ENCODE peak calls at places on chromosome 22, in ten cellular contexts. One of them, this sample, is unnamed.

GRCh38 chr22:44172370-44173108 is 8.2 kb upstream of the PARVG start:
- DNase-seq in A549: no peak
- DNase-seq in left ventricle myocardium inferior: peak
- DNase-seq in tibial nerve: peak
- DNase-seq in heart right ventricle: peak
- DNase-seq in OCI-LY7: no peak
- DNase-seq in HCT116: no peak
- DNase-seq in cardiac muscle cell: no peak
- DNase-seq in DND-41: no peak
- DNase-seq in Calu3: no peak
- DNase-seq in this sample: no peak

GRCh38 chr22:34866501-34867171 is 199.3 kb upstream of the ISX start:
- DNase-seq in A549: no peak
- DNase-seq in left ventricle myocardium inferior: no peak
- DNase-seq in tibial nerve: no peak
- DNase-seq in heart right ventricle: no peak
- DNase-seq in OCI-LY7: no peak
- DNase-seq in HCT116: no peak
- DNase-seq in cardiac muscle cell: no peak
- DNase-seq in DND-41: no peak
- DNase-seq in Calu3: no peak
- DNase-seq in this sample: no peak

GRCh38 chr22:24156146-24156914 is 25.0 kb upstream of the SUSD2 start:
- DNase-seq in A549: no peak
- DNase-seq in left ventricle myocardium inferior: peak
- DNase-seq in tibial nerve: no peak
- DNase-seq in heart right ventricle: no peak
- DNase-seq in OCI-LY7: peak
- DNase-seq in HCT116: no peak
- DNase-seq in cardiac muscle cell: peak
- DNase-seq in DND-41: peak
- DNase-seq in Calu3: peak
- DNase-seq in this sample: no peak

GRCh38 chr22:44201556-44202129 is 20.9 kb downstream of the PARVG start:
- DNase-seq in A549: no peak
- DNase-seq in left ventricle myocardium inferior: no peak
- DNase-seq in tibial nerve: no peak
- DNase-seq in heart right ventricle: peak
- DNase-seq in OCI-LY7: no peak
- DNase-seq in HCT116: no peak
- DNase-seq in cardiac muscle cell: no peak
- DNase-seq in DND-41: no peak
- DNase-seq in Calu3: no peak
- DNase-seq in this sample: no peak

GRCh38 chr22:45336971-45337431 is 27.3 kb downstream of the FAM118A start:
- DNase-seq in A549: no peak
- DNase-seq in left ventricle myocardium inferior: peak
- DNase-seq in tibial nerve: peak
- DNase-seq in heart right ventricle: peak
- DNase-seq in OCI-LY7: no peak
- DNase-seq in HCT116: no peak
- DNase-seq in cardiac muscle cell: peak
- DNase-seq in DND-41: no peak
- DNase-seq in Calu3: no peak
- DNase-seq in this sample: no peak

GRCh38 chr22:20429254-20430100 is 8.1 kb downstream of the SCARF2 start:
- DNase-seq in A549: no peak
- DNase-seq in left ventricle myocardium inferior: peak
- DNase-seq in tibial nerve: no peak
- DNase-seq in heart right ventricle: peak
- DNase-seq in OCI-LY7: peak
- DNase-seq in HCT116: no peak
- DNase-seq in cardiac muscle cell: no peak
- DNase-seq in DND-41: peak
- DNase-seq in Calu3: peak
- DNase-seq in this sample: no peak

GRCh38 chr22:45529966-45530575 is 27.4 kb downstream of the FBLN1 start:
- DNase-seq in A549: no peak
- DNase-seq in left ventricle myocardium inferior: no peak
- DNase-seq in tibial nerve: no peak
- DNase-seq in heart right ventricle: no peak
- DNase-seq in OCI-LY7: no peak
- DNase-seq in HCT116: no peak
- DNase-seq in cardiac muscle cell: no peak
- DNase-seq in DND-41: no peak
- DNase-seq in Calu3: no peak
- DNase-seq in this sample: no peak

GRCh38 chr22:39940757-39941305 is 19.4 kb upstream of the TMA7B start:
- DNase-seq in A549: no peak
- DNase-seq in left ventricle myocardium inferior: no peak
- DNase-seq in tibial nerve: no peak
- DNase-seq in heart right ventricle: no peak
- DNase-seq in OCI-LY7: peak
- DNase-seq in HCT116: no peak
- DNase-seq in cardiac muscle cell: no peak
- DNase-seq in DND-41: no peak
- DNase-seq in Calu3: no peak
- DNase-seq in this sample: no peak

GRCh38 chr22:20121856-20122415 is 4.9 kb upstream of the TRMT2A start:
- DNase-seq in A549: no peak
- DNase-seq in left ventricle myocardium inferior: no peak
- DNase-seq in tibial nerve: no peak
- DNase-seq in heart right ventricle: no peak
- DNase-seq in OCI-LY7: no peak
- DNase-seq in HCT116: no peak
- DNase-seq in cardiac muscle cell: no peak
- DNase-seq in DND-41: no peak
- DNase-seq in Calu3: no peak
- DNase-seq in this sample: no peak

GRCh38 chr22:24968066-24968561 is 15.6 kb downstream of the KIAA1671 start:
- DNase-seq in A549: no peak
- DNase-seq in left ventricle myocardium inferior: no peak
- DNase-seq in tibial nerve: no peak
- DNase-seq in heart right ventricle: peak
- DNase-seq in OCI-LY7: no peak
- DNase-seq in HCT116: peak
- DNase-seq in cardiac muscle cell: no peak
- DNase-seq in DND-41: no peak
- DNase-seq in Calu3: no peak
- DNase-seq in this sample: no peak

GRCh38 chr22:20154602-20155183 is 3.8 kb upstream of the CCDC188 start:
- DNase-seq in A549: no peak
- DNase-seq in left ventricle myocardium inferior: no peak
- DNase-seq in tibial nerve: no peak
- DNase-seq in heart right ventricle: no peak
- DNase-seq in OCI-LY7: no peak
- DNase-seq in HCT116: no peak
- DNase-seq in cardiac muscle cell: no peak
- DNase-seq in DND-41: no peak
- DNase-seq in Calu3: no peak
- DNase-seq in this sample: no peak

GRCh38 chr22:36352775-36353507 is 34.8 kb downstream of the MYH9 start:
- DNase-seq in A549: peak
- DNase-seq in left ventricle myocardium inferior: peak
- DNase-seq in tibial nerve: peak
- DNase-seq in heart right ventricle: peak
- DNase-seq in OCI-LY7: no peak
- DNase-seq in HCT116: no peak
- DNase-seq in cardiac muscle cell: peak
- DNase-seq in DND-41: no peak
- DNase-seq in Calu3: peak
- DNase-seq in this sample: no peak
- TF ChIP-seq CTCF in A549: no peak
- TF ChIP-seq CTCF in left ventricle myocardium inferior: no peak
- TF ChIP-seq CTCF in tibial nerve: peak
- TF ChIP-seq CTCF in heart right ventricle: no peak
- TF ChIP-seq CTCF in OCI-LY7: no peak
- TF ChIP-seq CTCF in HCT116: no peak
- TF ChIP-seq CTCF in cardiac muscle cell: no peak
- TF ChIP-seq CTCF in DND-41: no peak
- TF ChIP-seq CTCF in Calu3: no peak
- TF ChIP-seq CTCF in this sample: no peak

GRCh38 chr22:32517488-32517887 is 42.9 kb downstream of the FBXO7 start:
- DNase-seq in A549: no peak
- DNase-seq in left ventricle myocardium inferior: no peak
- DNase-seq in tibial nerve: no peak
- DNase-seq in heart right ventricle: no peak
- DNase-seq in OCI-LY7: no peak
- DNase-seq in HCT116: no peak
- DNase-seq in cardiac muscle cell: no peak
- DNase-seq in DND-41: no peak
- DNase-seq in Calu3: no peak
- DNase-seq in this sample: no peak

GRCh38 chr22:32517921-32518320 is 43.3 kb downstream of the FBXO7 start:
- DNase-seq in A549: no peak
- DNase-seq in left ventricle myocardium inferior: no peak
- DNase-seq in tibial nerve: no peak
- DNase-seq in heart right ventricle: no peak
- DNase-seq in OCI-LY7: no peak
- DNase-seq in HCT116: no peak
- DNase-seq in cardiac muscle cell: no peak
- DNase-seq in DND-41: no peak
- DNase-seq in Calu3: no peak
- DNase-seq in this sample: no peak

GRCh38 chr22:32520612-32521011 is 46.0 kb downstream of the FBXO7 start:
- DNase-seq in A549: no peak
- DNase-seq in left ventricle myocardium inferior: no peak
- DNase-seq in tibial nerve: no peak
- DNase-seq in heart right ventricle: no peak
- DNase-seq in OCI-LY7: no peak
- DNase-seq in HCT116: no peak
- DNase-seq in cardiac muscle cell: no peak
- DNase-seq in DND-41: no peak
- DNase-seq in Calu3: no peak
- DNase-seq in this sample: no peak

GRCh38 chr22:32518351-32518750 is 43.7 kb downstream of the FBXO7 start:
- DNase-seq in A549: no peak
- DNase-seq in left ventricle myocardium inferior: no peak
- DNase-seq in tibial nerve: no peak
- DNase-seq in heart right ventricle: no peak
- DNase-seq in OCI-LY7: no peak
- DNase-seq in HCT116: no peak
- DNase-seq in cardiac muscle cell: no peak
- DNase-seq in DND-41: no peak
- DNase-seq in Calu3: no peak
- DNase-seq in this sample: no peak

GRCh38 chr22:32518848-32519247 is 44.2 kb downstream of the FBXO7 start:
- DNase-seq in A549: peak
- DNase-seq in left ventricle myocardium inferior: no peak
- DNase-seq in tibial nerve: no peak
- DNase-seq in heart right ventricle: no peak
- DNase-seq in OCI-LY7: peak
- DNase-seq in HCT116: peak
- DNase-seq in cardiac muscle cell: no peak
- DNase-seq in DND-41: no peak
- DNase-seq in Calu3: no peak
- DNase-seq in this sample: no peak
- TF ChIP-seq CTCF in A549: peak
- TF ChIP-seq CTCF in left ventricle myocardium inferior: no peak
- TF ChIP-seq CTCF in tibial nerve: no peak
- TF ChIP-seq CTCF in heart right ventricle: no peak
- TF ChIP-seq CTCF in OCI-LY7: peak
- TF ChIP-seq CTCF in HCT116: peak
- TF ChIP-seq CTCF in cardiac muscle cell: peak
- TF ChIP-seq CTCF in DND-41: peak
- TF ChIP-seq CTCF in Calu3: peak
- TF ChIP-seq CTCF in this sample: no peak

GRCh38 chr22:32698926-32699619 is 102.4 kb upstream of the TIMP3 start:
- DNase-seq in A549: no peak
- DNase-seq in left ventricle myocardium inferior: peak
- DNase-seq in tibial nerve: peak
- DNase-seq in heart right ventricle: peak
- DNase-seq in OCI-LY7: no peak
- DNase-seq in HCT116: no peak
- DNase-seq in cardiac muscle cell: peak
- DNase-seq in DND-41: no peak
- DNase-seq in Calu3: no peak
- DNase-seq in this sample: no peak

GRCh38 chr22:32697331-32697995 is 104.0 kb upstream of the TIMP3 start:
- DNase-seq in A549: no peak
- DNase-seq in left ventricle myocardium inferior: no peak
- DNase-seq in tibial nerve: no peak
- DNase-seq in heart right ventricle: no peak
- DNase-seq in OCI-LY7: no peak
- DNase-seq in HCT116: no peak
- DNase-seq in cardiac muscle cell: peak
- DNase-seq in DND-41: no peak
- DNase-seq in Calu3: no peak
- DNase-seq in this sample: no peak

GRCh38 chr22:32695451-32695891 is 106.0 kb upstream of the TIMP3 start:
- DNase-seq in A549: peak
- DNase-seq in left ventricle myocardium inferior: no peak
- DNase-seq in tibial nerve: no peak
- DNase-seq in heart right ventricle: no peak
- DNase-seq in OCI-LY7: no peak
- DNase-seq in HCT116: peak
- DNase-seq in cardiac muscle cell: peak
- DNase-seq in DND-41: no peak
- DNase-seq in Calu3: peak
- DNase-seq in this sample: no peak

GRCh38 chr22:32696089-32696488 is 105.4 kb upstream of the TIMP3 start:
- DNase-seq in A549: no peak
- DNase-seq in left ventricle myocardium inferior: no peak
- DNase-seq in tibial nerve: no peak
- DNase-seq in heart right ventricle: no peak
- DNase-seq in OCI-LY7: no peak
- DNase-seq in HCT116: no peak
- DNase-seq in cardiac muscle cell: no peak
- DNase-seq in DND-41: no peak
- DNase-seq in Calu3: no peak
- DNase-seq in this sample: no peak

DNA sequence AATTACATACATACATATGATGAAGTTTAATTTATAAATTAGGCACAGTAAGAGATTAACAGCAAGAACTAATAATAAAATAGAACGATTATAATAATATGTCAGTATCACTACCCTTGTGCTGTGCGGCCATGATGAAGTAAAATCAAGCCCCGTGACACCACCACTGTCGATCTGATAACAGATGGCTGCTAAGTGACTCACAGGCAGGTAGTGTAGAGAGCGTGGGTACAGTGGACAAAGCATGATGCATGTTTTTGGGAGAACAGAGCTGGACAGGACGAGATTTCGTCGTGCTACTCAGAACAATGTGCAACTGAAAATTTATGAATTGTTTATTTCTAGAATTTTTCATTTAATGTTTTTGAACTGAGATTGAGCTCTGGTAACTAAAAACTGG is 108.4 kb upstream of the TIMP3 start:
- DNase-seq in A549: no peak
- DNase-seq in left ventricle myocardium inferior: no peak
- DNase-seq in tibial nerve: no peak
- DNase-seq in heart right ventricle: no peak
- DNase-seq in OCI-LY7: no peak
- DNase-seq in HCT116: no peak
- DNase-seq in cardiac muscle cell: no peak
- DNase-seq in DND-41: no peak
- DNase-seq in Calu3: peak
- DNase-seq in this sample: no peak
- TF ChIP-seq CTCF in A549: no peak
- TF ChIP-seq CTCF in left ventricle myocardium inferior: no peak
- TF ChIP-seq CTCF in tibial nerve: no peak
- TF ChIP-seq CTCF in heart right ventricle: no peak
- TF ChIP-seq CTCF in OCI-LY7: no peak
- TF ChIP-seq CTCF in HCT116: no peak
- TF ChIP-seq CTCF in cardiac muscle cell: no peak
- TF ChIP-seq CTCF in DND-41: no peak
- TF ChIP-seq CTCF in Calu3: no peak
- TF ChIP-seq CTCF in this sample: no peak

GRCh38 chr22:37420656-37421467 is 6.4 kb downstream of the ELFN2 start:
- DNase-seq in A549: no peak
- DNase-seq in left ventricle myocardium inferior: no peak
- DNase-seq in tibial nerve: peak
- DNase-seq in heart right ventricle: no peak
- DNase-seq in OCI-LY7: no peak
- DNase-seq in HCT116: no peak
- DNase-seq in cardiac muscle cell: no peak
- DNase-seq in DND-41: no peak
- DNase-seq in Calu3: no peak
- DNase-seq in this sample: no peak
- TF ChIP-seq CTCF in A549: no peak
- TF ChIP-seq CTCF in left ventricle myocardium inferior: no peak
- TF ChIP-seq CTCF in tibial nerve: no peak
- TF ChIP-seq CTCF in heart right ventricle: no peak
- TF ChIP-seq CTCF in OCI-LY7: no peak
- TF ChIP-seq CTCF in HCT116: no peak
- TF ChIP-seq CTCF in cardiac muscle cell: no peak
- TF ChIP-seq CTCF in DND-41: no peak
- TF ChIP-seq CTCF in Calu3: peak
- TF ChIP-seq CTCF in this sample: no peak